ENCODE peak calls at places on chromosomes 11 and 22, in nine cellular contexts. One of them, this sample, is unnamed.

GRCh38 chr11:76810151-76810853 is 27.1 kb downstream of the TSKU start:
- DNase-seq in lower leg skin: no peak
- DNase-seq in WTC11: no peak
- DNase-seq in CD8-positive, alpha-beta T cell: no peak
- DNase-seq in fibroblast of lung: no peak
- DNase-seq in hepatocyte: no peak
- DNase-seq in thoracic aorta: no peak
- DNase-seq in HFF-Myc: no peak
- DNase-seq in Calu3: peak
- DNase-seq in this sample: peak

GRCh38 chr11:123665321-123665720 is 10.9 kb upstream of the SCN3B start:
- DNase-seq in lower leg skin: no peak
- DNase-seq in WTC11: no peak
- DNase-seq in CD8-positive, alpha-beta T cell: no peak
- DNase-seq in fibroblast of lung: no peak
- DNase-seq in hepatocyte: no peak
- DNase-seq in thoracic aorta: no peak
- DNase-seq in HFF-Myc: no peak
- DNase-seq in Calu3: no peak
- DNase-seq in this sample: no peak

GRCh38 chr11:12066799-12067508 is 43.4 kb upstream of the MICAL2 start:
- DNase-seq in lower leg skin: peak
- DNase-seq in WTC11: no peak
- DNase-seq in CD8-positive, alpha-beta T cell: no peak
- DNase-seq in fibroblast of lung: no peak
- DNase-seq in hepatocyte: peak
- DNase-seq in thoracic aorta: no peak
- DNase-seq in HFF-Myc: peak
- DNase-seq in Calu3: peak
- DNase-seq in this sample: no peak

GRCh38 chr11:80034801-80035200 is 594.0 kb upstream of the TENM4 start:
- DNase-seq in lower leg skin: no peak
- DNase-seq in WTC11: no peak
- DNase-seq in CD8-positive, alpha-beta T cell: no peak
- DNase-seq in fibroblast of lung: no peak
- DNase-seq in hepatocyte: no peak
- DNase-seq in thoracic aorta: no peak
- DNase-seq in HFF-Myc: no peak
- DNase-seq in Calu3: no peak
- DNase-seq in this sample: no peak

GRCh38 chr11:59719556-59719955 is 5.9 kb upstream of the OR10V1 start:
- DNase-seq in lower leg skin: no peak
- DNase-seq in WTC11: no peak
- DNase-seq in CD8-positive, alpha-beta T cell: no peak
- DNase-seq in fibroblast of lung: no peak
- DNase-seq in hepatocyte: no peak
- DNase-seq in thoracic aorta: no peak
- DNase-seq in HFF-Myc: no peak
- DNase-seq in Calu3: no peak
- DNase-seq in this sample: no peak

GRCh38 chr11:90223248-90223585 is 368 bp upstream of the CHORDC1 start:
- DNase-seq in lower leg skin: no peak
- DNase-seq in WTC11: no peak
- DNase-seq in CD8-positive, alpha-beta T cell: no peak
- DNase-seq in fibroblast of lung: no peak
- DNase-seq in hepatocyte: no peak
- DNase-seq in thoracic aorta: no peak
- DNase-seq in HFF-Myc: no peak
- DNase-seq in Calu3: no peak
- DNase-seq in this sample: no peak

GRCh38 chr11:64848779-64849599 is 4.5 kb upstream of the CDC42BPG start:
- DNase-seq in lower leg skin: no peak
- DNase-seq in WTC11: peak
- DNase-seq in CD8-positive, alpha-beta T cell: no peak
- DNase-seq in fibroblast of lung: no peak
- DNase-seq in hepatocyte: peak
- DNase-seq in thoracic aorta: no peak
- DNase-seq in HFF-Myc: no peak
- DNase-seq in Calu3: peak
- DNase-seq in this sample: no peak

GRCh38 chr11:87265132-87265531 is 227.4 kb downstream of the TMEM135 start:
- DNase-seq in lower leg skin: no peak
- DNase-seq in WTC11: no peak
- DNase-seq in CD8-positive, alpha-beta T cell: no peak
- DNase-seq in fibroblast of lung: peak
- DNase-seq in hepatocyte: no peak
- DNase-seq in thoracic aorta: no peak
- DNase-seq in HFF-Myc: no peak
- DNase-seq in Calu3: no peak
- DNase-seq in this sample: no peak

GRCh38 chr11:118275184-118275583 is 11.1 kb upstream of the MPZL2 start:
- DNase-seq in lower leg skin: no peak
- DNase-seq in WTC11: no peak
- DNase-seq in CD8-positive, alpha-beta T cell: no peak
- DNase-seq in fibroblast of lung: peak
- DNase-seq in hepatocyte: no peak
- DNase-seq in thoracic aorta: no peak
- DNase-seq in HFF-Myc: no peak
- DNase-seq in Calu3: no peak
- DNase-seq in this sample: no peak

GRCh38 chr11:77211040-77211451 is 83.0 kb downstream of the MYO7A start:
- DNase-seq in lower leg skin: no peak
- DNase-seq in WTC11: no peak
- DNase-seq in CD8-positive, alpha-beta T cell: no peak
- DNase-seq in fibroblast of lung: no peak
- DNase-seq in hepatocyte: no peak
- DNase-seq in thoracic aorta: no peak
- DNase-seq in HFF-Myc: no peak
- DNase-seq in Calu3: no peak
- DNase-seq in this sample: peak

GRCh38 chr11:23846902-23847422 is 649.9 kb upstream of the LUZP2 start:
- DNase-seq in lower leg skin: no peak
- DNase-seq in WTC11: no peak
- DNase-seq in CD8-positive, alpha-beta T cell: no peak
- DNase-seq in fibroblast of lung: no peak
- DNase-seq in hepatocyte: no peak
- DNase-seq in thoracic aorta: no peak
- DNase-seq in HFF-Myc: no peak
- DNase-seq in Calu3: no peak
- DNase-seq in this sample: no peak

GRCh38 chr11:124285610-124286344 is 28.0 kb downstream of the OR8D1 start:
- DNase-seq in lower leg skin: no peak
- DNase-seq in WTC11: no peak
- DNase-seq in CD8-positive, alpha-beta T cell: no peak
- DNase-seq in fibroblast of lung: peak
- DNase-seq in hepatocyte: no peak
- DNase-seq in thoracic aorta: no peak
- DNase-seq in HFF-Myc: no peak
- DNase-seq in Calu3: no peak
- DNase-seq in this sample: no peak

GRCh38 chr22:48627203-48627602 is 1200.5 kb downstream of the BRD1 start:
- DNase-seq in lower leg skin: no peak
- DNase-seq in WTC11: no peak
- DNase-seq in CD8-positive, alpha-beta T cell: no peak
- DNase-seq in fibroblast of lung: peak
- DNase-seq in hepatocyte: peak
- DNase-seq in thoracic aorta: no peak
- DNase-seq in HFF-Myc: no peak
- DNase-seq in Calu3: no peak
- DNase-seq in this sample: no peak

GRCh38 chr11:70668204-70669202 is 270.2 kb downstream of the CTTN start:
- DNase-seq in lower leg skin: no peak
- DNase-seq in WTC11: no peak
- DNase-seq in CD8-positive, alpha-beta T cell: no peak
- DNase-seq in fibroblast of lung: peak
- DNase-seq in hepatocyte: no peak
- DNase-seq in thoracic aorta: no peak
- DNase-seq in HFF-Myc: no peak
- DNase-seq in Calu3: no peak
- DNase-seq in this sample: no peak

GRCh38 chr11:75654314-75654713 is 14.5 kb downstream of the MAP6 start:
- DNase-seq in lower leg skin: no peak
- DNase-seq in WTC11: no peak
- DNase-seq in CD8-positive, alpha-beta T cell: no peak
- DNase-seq in fibroblast of lung: peak
- DNase-seq in hepatocyte: no peak
- DNase-seq in thoracic aorta: no peak
- DNase-seq in HFF-Myc: no peak
- DNase-seq in Calu3: no peak
- DNase-seq in this sample: peak

GRCh38 chr11:43556269-43556668 is 124.3 kb upstream of the HSD17B12 start:
- DNase-seq in lower leg skin: no peak
- DNase-seq in WTC11: no peak
- DNase-seq in CD8-positive, alpha-beta T cell: no peak
- DNase-seq in fibroblast of lung: no peak
- DNase-seq in hepatocyte: no peak
- DNase-seq in thoracic aorta: no peak
- DNase-seq in HFF-Myc: no peak
- DNase-seq in Calu3: no peak
- DNase-seq in this sample: no peak

GRCh38 chr11:43558556-43559127 is 121.9 kb upstream of the HSD17B12 start:
- DNase-seq in lower leg skin: no peak
- DNase-seq in WTC11: no peak
- DNase-seq in CD8-positive, alpha-beta T cell: no peak
- DNase-seq in fibroblast of lung: no peak
- DNase-seq in hepatocyte: no peak
- DNase-seq in thoracic aorta: no peak
- DNase-seq in HFF-Myc: no peak
- DNase-seq in Calu3: no peak
- DNase-seq in this sample: no peak

GRCh38 chr11:43558056-43558455 is 122.5 kb upstream of the HSD17B12 start:
- DNase-seq in lower leg skin: no peak
- DNase-seq in WTC11: no peak
- DNase-seq in CD8-positive, alpha-beta T cell: no peak
- DNase-seq in fibroblast of lung: no peak
- DNase-seq in hepatocyte: no peak
- DNase-seq in thoracic aorta: no peak
- DNase-seq in HFF-Myc: no peak
- DNase-seq in Calu3: no peak
- DNase-seq in this sample: no peak

GRCh38 chr11:43556892-43557291 is 123.6 kb upstream of the HSD17B12 start:
- DNase-seq in lower leg skin: no peak
- DNase-seq in WTC11: no peak
- DNase-seq in CD8-positive, alpha-beta T cell: no peak
- DNase-seq in fibroblast of lung: no peak
- DNase-seq in hepatocyte: no peak
- DNase-seq in thoracic aorta: no peak
- DNase-seq in HFF-Myc: no peak
- DNase-seq in Calu3: no peak
- DNase-seq in this sample: no peak

GRCh38 chr11:43557553-43558031 is 122.9 kb upstream of the HSD17B12 start:
- DNase-seq in lower leg skin: no peak
- DNase-seq in WTC11: no peak
- DNase-seq in CD8-positive, alpha-beta T cell: no peak
- DNase-seq in fibroblast of lung: no peak
- DNase-seq in hepatocyte: no peak
- DNase-seq in thoracic aorta: no peak
- DNase-seq in HFF-Myc: no peak
- DNase-seq in Calu3: no peak
- DNase-seq in this sample: no peak
- TF ChIP-seq CTCF in lower leg skin: no peak
- TF ChIP-seq CTCF in WTC11: no peak
- TF ChIP-seq CTCF in CD8-positive, alpha-beta T cell: no peak
- TF ChIP-seq CTCF in fibroblast of lung: peak
- TF ChIP-seq CTCF in hepatocyte: peak
- TF ChIP-seq CTCF in thoracic aorta: peak
- TF ChIP-seq CTCF in HFF-Myc: peak
- TF ChIP-seq CTCF in Calu3: no peak
- TF ChIP-seq CTCF in this sample: no peak

GRCh38 chr11:45922425-45923082 is at the start of gene LARGE2:
- DNase-seq in lower leg skin: no peak
- DNase-seq in WTC11: no peak
- DNase-seq in CD8-positive, alpha-beta T cell: no peak
- DNase-seq in fibroblast of lung: no peak
- DNase-seq in hepatocyte: peak
- DNase-seq in thoracic aorta: no peak
- DNase-seq in HFF-Myc: no peak
- DNase-seq in Calu3: peak
- DNase-seq in this sample: peak
- TF ChIP-seq CTCF in lower leg skin: no peak
- TF ChIP-seq CTCF in WTC11: no peak
- TF ChIP-seq CTCF in CD8-positive, alpha-beta T cell: no peak
- TF ChIP-seq CTCF in fibroblast of lung: no peak
- TF ChIP-seq CTCF in hepatocyte: no peak
- TF ChIP-seq CTCF in thoracic aorta: no peak
- TF ChIP-seq CTCF in HFF-Myc: no peak
- TF ChIP-seq CTCF in Calu3: peak
- TF ChIP-seq CTCF in this sample: no peak

DNA sequence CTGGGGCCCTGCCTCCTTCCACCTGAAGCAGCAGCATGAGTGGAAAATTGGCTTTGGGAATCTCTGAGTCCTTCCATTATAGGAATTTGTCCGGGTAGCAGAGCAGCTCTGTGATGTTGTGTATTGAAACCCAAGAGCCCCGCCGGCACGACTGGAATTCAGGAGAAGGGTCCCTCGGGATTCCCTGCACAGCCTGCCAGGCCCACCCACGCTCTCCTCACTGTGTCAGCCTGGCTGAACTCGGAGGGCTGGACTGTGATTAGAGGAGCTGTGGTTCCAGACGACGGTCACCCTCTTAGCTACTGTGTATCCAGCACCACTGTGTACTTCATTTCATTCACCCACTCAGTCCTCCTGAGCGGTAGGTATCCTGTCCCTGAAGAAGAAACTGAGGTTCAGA is 18.7 kb upstream of the TSPAN18 start:
- DNase-seq in lower leg skin: no peak
- DNase-seq in WTC11: no peak
- DNase-seq in CD8-positive, alpha-beta T cell: no peak
- DNase-seq in fibroblast of lung: no peak
- DNase-seq in hepatocyte: no peak
- DNase-seq in thoracic aorta: no peak
- DNase-seq in HFF-Myc: no peak
- DNase-seq in Calu3: no peak
- DNase-seq in this sample: no peak
- TF ChIP-seq CTCF in lower leg skin: no peak
- TF ChIP-seq CTCF in WTC11: no peak
- TF ChIP-seq CTCF in CD8-positive, alpha-beta T cell: no peak
- TF ChIP-seq CTCF in fibroblast of lung: no peak
- TF ChIP-seq CTCF in hepatocyte: no peak
- TF ChIP-seq CTCF in thoracic aorta: no peak
- TF ChIP-seq CTCF in HFF-Myc: no peak
- TF ChIP-seq CTCF in Calu3: no peak
- TF ChIP-seq CTCF in this sample: no peak

DNA sequence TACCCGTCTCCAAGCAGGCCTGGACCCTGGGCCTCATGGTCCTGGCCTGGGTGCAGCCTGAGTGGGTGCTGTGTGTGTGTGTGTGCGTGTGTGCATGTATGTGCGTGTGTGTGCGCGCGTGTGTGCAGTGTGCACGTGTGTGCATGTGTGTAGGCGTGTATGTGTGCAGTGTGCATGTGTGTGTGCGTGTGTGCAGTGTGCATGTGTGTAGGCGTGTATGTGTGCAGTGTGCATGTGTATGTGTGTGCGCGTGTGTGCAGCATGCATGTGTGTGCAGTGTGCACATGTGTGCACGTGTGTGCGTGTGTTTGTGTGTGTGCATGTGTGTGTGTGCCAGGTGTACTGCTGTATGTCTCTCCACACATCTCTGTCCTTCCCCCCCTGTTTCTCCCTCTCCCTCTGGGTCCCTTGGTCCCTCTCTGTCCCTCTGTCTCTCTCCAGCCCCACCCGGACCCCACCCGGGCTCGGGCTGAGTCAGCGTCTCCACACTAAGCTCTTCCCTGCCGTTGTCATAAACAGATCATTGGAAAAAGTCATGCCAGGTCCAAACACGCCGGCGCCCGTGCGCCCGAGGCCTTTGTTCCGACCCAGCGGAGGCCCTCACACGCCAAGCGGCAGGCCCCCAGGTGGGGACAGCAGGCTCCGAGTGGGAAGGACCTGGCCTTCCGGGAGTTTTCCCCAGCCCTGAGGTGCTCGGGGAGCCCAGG is 34.0 kb downstream of the WNT7B start:
- DNase-seq in lower leg skin: peak
- DNase-seq in WTC11: no peak
- DNase-seq in CD8-positive, alpha-beta T cell: no peak
- DNase-seq in fibroblast of lung: no peak
- DNase-seq in hepatocyte: no peak
- DNase-seq in thoracic aorta: no peak
- DNase-seq in HFF-Myc: no peak
- DNase-seq in Calu3: no peak
- DNase-seq in this sample: no peak
- TF ChIP-seq CTCF in lower leg skin: no peak
- TF ChIP-seq CTCF in WTC11: no peak
- TF ChIP-seq CTCF in CD8-positive, alpha-beta T cell: no peak
- TF ChIP-seq CTCF in fibroblast of lung: no peak
- TF ChIP-seq CTCF in hepatocyte: no peak
- TF ChIP-seq CTCF in thoracic aorta: no peak
- TF ChIP-seq CTCF in HFF-Myc: no peak
- TF ChIP-seq CTCF in Calu3: no peak
- TF ChIP-seq CTCF in this sample: no peak